ENCODE peak calls at places on chromosomes 11 and 22, in four cellular contexts. One of them, this sample, is unnamed.

GRCh38 chr11:109697140-109697843 is 275.3 kb downstream of the C11orf87 start:
- DNase-seq in NT2/D1: peak; percentile 56
- DNase-seq in H1: peak; percentile 19
- DNase-seq in GM12878: no peak
- DNase-seq in this sample: peak; percentile 28

GRCh38 chr11:61453702-61454101 is 23.8 kb downstream of the SDHAF2 start:
- DNase-seq in NT2/D1: no peak
- DNase-seq in H1: no peak
- DNase-seq in GM12878: no peak
- DNase-seq in this sample: no peak

GRCh38 chr11:58567889-58568512 is 7.7 kb downstream of the LPXN start:
- DNase-seq in NT2/D1: peak; percentile 75
- DNase-seq in H1: peak; percentile 29
- DNase-seq in GM12878: no peak
- DNase-seq in this sample: peak; percentile 58

GRCh38 chr22:19991645-19992451 is 24.8 kb downstream of the ARVCF start:
- DNase-seq in NT2/D1: no peak
- DNase-seq in H1: no peak
- DNase-seq in GM12878: no peak
- DNase-seq in this sample: no peak

GRCh38 chr11:112241486-112241885 is 15.3 kb downstream of the PTS start:
- DNase-seq in NT2/D1: no peak
- DNase-seq in H1: no peak
- DNase-seq in GM12878: no peak
- DNase-seq in this sample: no peak

GRCh38 chr11:18063131-18063530 is 17.1 kb upstream of the TPH1 start:
- DNase-seq in NT2/D1: no peak
- DNase-seq in H1: no peak
- DNase-seq in GM12878: no peak
- DNase-seq in this sample: no peak

GRCh38 chr11:69316941-69317340 is 23.0 kb downstream of the MYEOV start:
- DNase-seq in NT2/D1: no peak
- DNase-seq in H1: no peak
- DNase-seq in GM12878: no peak
- DNase-seq in this sample: no peak

GRCh38 chr11:46597609-46598219 is 3.9 kb upstream of the AMBRA1 start:
- DNase-seq in NT2/D1: no peak
- DNase-seq in H1: no peak
- DNase-seq in GM12878: no peak
- DNase-seq in this sample: no peak

GRCh38 chr11:32580967-32581366 is 2.7 kb upstream of the EIF3M start:
- DNase-seq in NT2/D1: no peak
- DNase-seq in H1: no peak
- DNase-seq in GM12878: no peak
- DNase-seq in this sample: no peak

GRCh38 chr11:94068764-94069163 is 47.6 kb downstream of the HEPHL1 start:
- DNase-seq in NT2/D1: no peak
- DNase-seq in H1: no peak
- DNase-seq in GM12878: no peak
- DNase-seq in this sample: no peak

GRCh38 chr11:33658195-33658900 is 42.3 kb downstream of the C11orf91 start:
- DNase-seq in NT2/D1: no peak
- DNase-seq in H1: no peak
- DNase-seq in GM12878: no peak
- DNase-seq in this sample: peak; percentile 39

GRCh38 chr11:27875480-27876208 is 175.4 kb upstream of the BDNF start:
- DNase-seq in NT2/D1: no peak
- DNase-seq in H1: no peak
- DNase-seq in GM12878: no peak
- DNase-seq in this sample: no peak

GRCh38 chr11:2745511-2745910 is 45.7 kb upstream of the KCNQ1OT1 start:
- DNase-seq in NT2/D1: no peak
- DNase-seq in H1: no peak
- DNase-seq in GM12878: no peak
- DNase-seq in this sample: no peak

GRCh38 chr22:43798492-43798891 is 13.6 kb downstream of the EFCAB6 start:
- DNase-seq in NT2/D1: no peak
- DNase-seq in H1: no peak
- DNase-seq in GM12878: peak; percentile 60
- DNase-seq in this sample: no peak

GRCh38 chr22:37211075-37211852 is 1.0 kb downstream of the SSTR3 start:
- DNase-seq in NT2/D1: no peak
- DNase-seq in H1: no peak
- DNase-seq in GM12878: no peak
- DNase-seq in this sample: no peak

GRCh38 chr11:99973993-99974392 is 713.1 kb upstream of the ARHGAP42 start:
- DNase-seq in NT2/D1: no peak
- DNase-seq in H1: no peak
- DNase-seq in GM12878: no peak
- DNase-seq in this sample: no peak

GRCh38 chr11:68314886-68315580 is 2.6 kb downstream of the LRP5 start:
- DNase-seq in NT2/D1: no peak
- DNase-seq in H1: no peak
- DNase-seq in GM12878: no peak
- DNase-seq in this sample: no peak

GRCh38 chr11:433641-434040 is 8.2 kb downstream of the ANO9 start:
- DNase-seq in NT2/D1: no peak
- DNase-seq in H1: no peak
- DNase-seq in GM12878: no peak
- DNase-seq in this sample: no peak
- TF ChIP-seq SUZ12 in NT2/D1: no peak
- TF ChIP-seq SUZ12 in H1: no peak
- TF ChIP-seq SUZ12 in GM12878: no peak
- TF ChIP-seq SUZ12 in this sample: no peak

GRCh38 chr11:119338318-119338890 is 2.3 kb downstream of the C1QTNF5 start:
- DNase-seq in NT2/D1: no peak
- DNase-seq in H1: no peak
- DNase-seq in GM12878: no peak
- DNase-seq in this sample: peak; percentile 85
- TF ChIP-seq SUZ12 in NT2/D1: no peak
- TF ChIP-seq SUZ12 in H1: no peak
- TF ChIP-seq SUZ12 in GM12878: no peak
- TF ChIP-seq SUZ12 in this sample: no peak

GRCh38 chr11:120224872-120225371 is 14.1 kb downstream of the OAF start:
- DNase-seq in NT2/D1: no peak
- DNase-seq in H1: no peak
- DNase-seq in GM12878: no peak
- DNase-seq in this sample: no peak
- TF ChIP-seq SUZ12 in NT2/D1: no peak
- TF ChIP-seq SUZ12 in H1: no peak
- TF ChIP-seq SUZ12 in GM12878: no peak
- TF ChIP-seq SUZ12 in this sample: no peak

GRCh38 chr11:96741068-96741467 is 351.3 kb downstream of the JRKL start:
- DNase-seq in NT2/D1: no peak
- DNase-seq in H1: no peak
- DNase-seq in GM12878: no peak
- DNase-seq in this sample: no peak
- TF ChIP-seq SUZ12 in NT2/D1: no peak
- TF ChIP-seq SUZ12 in H1: no peak
- TF ChIP-seq SUZ12 in GM12878: no peak
- TF ChIP-seq SUZ12 in this sample: no peak

GRCh38 chr22:26826431-26826935 is 169.1 kb downstream of the MIAT start:
- DNase-seq in NT2/D1: no peak
- DNase-seq in H1: no peak
- DNase-seq in GM12878: no peak
- DNase-seq in this sample: no peak
- TF ChIP-seq SUZ12 in NT2/D1: no peak
- TF ChIP-seq SUZ12 in H1: no peak
- TF ChIP-seq SUZ12 in GM12878: no peak
- TF ChIP-seq SUZ12 in this sample: no peak